ENCODE peak calls at places on chromosomes 12 and 14, in six cellular contexts. T, Y, O, B, A and K are unnamed samples.

GRCh38 chr14:51527073-51527472 is 124.6 kb upstream of the FRMD6 start:
- DNase-seq in T (peak), Y (no peak), O (no peak), B (no peak), A (no peak), K (peak)

GRCh38 chr12:8032242-8033152 is at the start of gene FOXJ2:
- DNase-seq in T (peak), Y (peak), O (peak), B (peak), A (peak), K (peak)

GRCh38 chr14:68961781-68962584 is 17.1 kb downstream of the ACTN1 start:
- DNase-seq in T (peak), Y (peak), O (peak), B (peak), A (peak), K (no peak)

GRCh38 chr12:30988887-30989286 is 62.3 kb downstream of the TSPAN11 start:
- DNase-seq in T (no peak), Y (no peak), O (no peak), B (no peak), A (no peak), K (no peak)

GRCh38 chr12:69254046-69254445 is 14.7 kb downstream of the CPSF6 start:
- DNase-seq in T (peak), Y (no peak), O (peak), B (peak), A (peak), K (peak)

GRCh38 chr12:509494-509893 is 49.8 kb downstream of the B4GALNT3 start:
- DNase-seq in T (peak), Y (no peak), O (no peak), B (peak), A (no peak), K (peak)

GRCh38 chr14:74425525-74426201 is 347 bp downstream of the SYNDIG1L start:
- DNase-seq in T (no peak), Y (peak), O (peak), B (peak), A (peak), K (peak)

GRCh38 chr14:38336298-38336697 is 80.4 kb upstream of the CLEC14A start:
- DNase-seq in T (no peak), Y (no peak), O (no peak), B (no peak), A (no peak), K (no peak)

GRCh38 chr14:34488528-34488927 is 26.5 kb upstream of the SPTSSA start:
- DNase-seq in T (no peak), Y (no peak), O (no peak), B (no peak), A (no peak), K (no peak)

GRCh38 chr12:49335955-49336644 is 888 bp downstream of the C1QL4 start:
- DNase-seq in T (no peak), Y (no peak), O (no peak), B (no peak), A (no peak), K (no peak)

GRCh38 chr14:71855399-71856036 is 76.7 kb upstream of the RGS6 start:
- DNase-seq in T (peak), Y (peak), O (peak), B (peak), A (peak), K (peak)

GRCh38 chr12:118714051-118714460 is 267.3 kb upstream of the SRRM4 start:
- DNase-seq in T (no peak), Y (peak), O (peak), B (peak), A (peak), K (no peak)

GRCh38 chr12:25054076-25054782 is 105.3 kb upstream of the BCAT1 start:
- DNase-seq in T (no peak), Y (no peak), O (no peak), B (no peak), A (no peak), K (no peak)

GRCh38 chr12:23099604-23100003 is 474.6 kb downstream of the ETNK1 start:
- DNase-seq in T (no peak), Y (no peak), O (no peak), B (peak), A (no peak), K (peak)

GRCh38 chr14:73265721-73266046 is 28.4 kb downstream of the PAPLN start:
- DNase-seq in T (no peak), Y (no peak), O (no peak), B (no peak), A (no peak), K (no peak)

GRCh38 chr12:23504043-23504442 is 445.4 kb downstream of the SOX5 start:
- DNase-seq in T (no peak), Y (peak), O (no peak), B (peak), A (no peak), K (no peak)

GRCh38 chr12:96143392-96143791 is 50.8 kb upstream of the ELK3 start:
- DNase-seq in T (no peak), Y (no peak), O (no peak), B (no peak), A (no peak), K (no peak)

GRCh38 chr14:53032161-53032803 is 81.4 kb upstream of the FERMT2 start:
- DNase-seq in T (peak), Y (no peak), O (peak), B (no peak), A (peak), K (peak)

DNA sequence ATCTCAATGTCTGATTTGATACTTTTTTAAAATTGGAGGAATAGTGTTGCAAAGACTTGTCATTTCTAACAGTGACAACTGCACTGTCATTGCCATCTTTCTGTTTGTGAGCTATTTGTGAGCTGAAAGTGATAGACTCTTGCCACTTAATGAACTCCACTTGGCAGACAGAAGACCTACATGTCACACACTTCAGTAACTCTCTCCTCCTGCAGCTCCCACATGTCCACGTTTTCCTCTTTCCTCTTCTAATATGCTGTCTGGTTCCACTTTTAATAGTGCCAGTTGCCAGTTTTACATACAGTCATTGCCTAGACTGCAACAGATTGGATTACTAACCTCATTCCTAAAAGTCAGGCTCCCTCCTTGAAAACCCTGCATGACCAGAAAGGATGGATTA is 121.5 kb downstream of the CAPZA3 start:
- DNase-seq in T (no peak), Y (no peak), O (no peak), B (no peak), A (no peak), K (no peak)
- H2BK5ac ChIP-seq in T (no peak), Y (no peak), O (no peak), B (no peak), A (no peak), K (no peak)

GRCh38 chr14:63928744-63929174 is 76.0 kb downstream of the SYNE2 start:
- DNase-seq in T (no peak), Y (no peak), O (no peak), B (peak), A (no peak), K (no peak)

GRCh38 chr14:63939006-63939270 is 86.1 kb downstream of the SYNE2 start:
- DNase-seq in T (no peak), Y (no peak), O (no peak), B (no peak), A (no peak), K (no peak)

GRCh38 chr14:63938198-63939005 is 85.6 kb downstream of the SYNE2 start:
- DNase-seq in T (peak), Y (no peak), O (no peak), B (no peak), A (peak), K (peak)

GRCh38 chr14:63933110-63933509 is 80.3 kb downstream of the SYNE2 start:
- DNase-seq in T (no peak), Y (no peak), O (no peak), B (no peak), A (no peak), K (no peak)

GRCh38 chr14:63933701-63934100 is 80.9 kb downstream of the SYNE2 start:
- DNase-seq in T (no peak), Y (no peak), O (peak), B (no peak), A (no peak), K (no peak)
- H2BK5ac ChIP-seq in T (no peak), Y (no peak), O (no peak), B (no peak), A (no peak), K (no peak)

GRCh38 chr12:75881910-75882309 is 149.7 kb downstream of the PHLDA1 start:
- DNase-seq in T (peak), Y (no peak), O (no peak), B (no peak), A (no peak), K (no peak)

GRCh38 chr12:75884465-75884985 is 147.1 kb downstream of the PHLDA1 start:
- DNase-seq in T (no peak), Y (no peak), O (no peak), B (peak), A (no peak), K (no peak)

GRCh38 chr12:75878382-75878720 is 153.2 kb downstream of the PHLDA1 start:
- DNase-seq in T (peak), Y (no peak), O (no peak), B (peak), A (no peak), K (peak)

GRCh38 chr12:75887979-75888378 is 143.6 kb downstream of the PHLDA1 start:
- DNase-seq in T (no peak), Y (no peak), O (no peak), B (no peak), A (no peak), K (no peak)

DNA sequence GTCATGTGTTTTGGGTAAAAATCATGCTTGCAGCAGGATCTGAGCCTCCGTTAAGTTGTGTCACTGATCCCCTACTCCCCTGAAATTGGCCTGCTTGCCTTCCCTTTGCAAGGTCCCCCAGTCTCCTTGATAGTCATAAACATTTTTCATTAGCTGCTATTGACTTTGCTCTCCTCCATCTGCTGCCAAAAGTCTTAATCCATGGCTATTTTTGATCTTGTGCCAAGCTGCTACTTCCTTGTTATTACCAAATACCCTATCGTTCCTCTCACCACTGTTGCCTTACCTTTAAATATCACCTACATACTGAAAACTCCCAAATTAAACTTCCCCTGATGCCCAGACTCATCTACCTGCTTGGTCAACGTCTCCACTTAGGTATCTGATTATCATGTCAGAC is 148.3 kb downstream of the PHLDA1 start:
- DNase-seq in T (no peak), Y (no peak), O (no peak), B (no peak), A (no peak), K (no peak)
- H2BK5ac ChIP-seq in T (no peak), Y (no peak), O (no peak), B (peak), A (no peak), K (no peak)

DNA sequence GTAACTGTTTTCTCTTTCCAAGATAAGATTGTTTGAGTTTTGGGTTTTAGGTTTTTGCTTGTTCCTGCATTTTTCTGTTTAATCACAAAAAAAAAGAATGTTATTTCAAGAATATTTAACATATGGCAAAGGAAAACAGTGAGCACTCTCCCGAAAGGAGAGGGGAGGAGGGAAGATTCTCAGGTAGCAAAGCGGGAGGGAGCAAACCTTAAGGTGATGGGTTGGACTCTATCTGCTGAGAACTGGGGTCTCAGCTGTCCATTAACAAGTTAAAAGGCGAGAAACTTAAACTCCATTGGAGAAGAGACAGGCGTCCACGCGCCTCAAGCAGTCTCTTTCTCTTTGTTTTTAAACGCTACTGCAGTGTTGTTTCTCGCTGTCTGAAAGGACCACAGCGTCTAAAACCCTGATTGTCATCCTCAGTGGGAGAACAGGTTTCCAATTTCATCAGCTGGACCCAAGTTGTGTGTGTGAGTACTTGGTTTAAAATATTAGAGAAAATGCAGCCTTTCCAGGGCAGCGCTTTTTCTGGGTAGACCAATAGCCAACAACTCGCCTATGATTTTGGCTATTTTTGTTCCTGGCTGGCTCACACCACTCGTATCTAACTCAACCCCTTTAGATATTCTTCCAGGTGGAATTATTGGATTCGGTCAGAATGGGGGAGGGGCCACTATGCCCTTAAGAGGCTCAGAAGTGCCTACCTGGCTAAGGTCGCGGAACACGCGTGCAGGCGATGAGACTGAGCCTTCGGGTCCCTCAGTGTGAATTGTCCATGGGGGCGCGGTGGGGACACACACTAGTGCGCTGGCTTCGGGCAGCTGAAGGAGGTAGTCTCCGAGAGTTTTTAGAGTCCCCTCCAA is 8.2 kb downstream of the SIX1 start:
- DNase-seq in T (no peak), Y (peak), O (peak), B (no peak), A (no peak), K (no peak)
- H2BK5ac ChIP-seq in T (no peak), Y (no peak), O (peak), B (no peak), A (no peak), K (no peak)

GRCh38 chr12:57027011-57027804 is 10.9 kb upstream of the TAC3 start:
- DNase-seq in T (no peak), Y (no peak), O (no peak), B (peak), A (no peak), K (no peak)
- H2BK5ac ChIP-seq in T (no peak), Y (no peak), O (no peak), B (no peak), A (no peak), K (no peak)

DNA sequence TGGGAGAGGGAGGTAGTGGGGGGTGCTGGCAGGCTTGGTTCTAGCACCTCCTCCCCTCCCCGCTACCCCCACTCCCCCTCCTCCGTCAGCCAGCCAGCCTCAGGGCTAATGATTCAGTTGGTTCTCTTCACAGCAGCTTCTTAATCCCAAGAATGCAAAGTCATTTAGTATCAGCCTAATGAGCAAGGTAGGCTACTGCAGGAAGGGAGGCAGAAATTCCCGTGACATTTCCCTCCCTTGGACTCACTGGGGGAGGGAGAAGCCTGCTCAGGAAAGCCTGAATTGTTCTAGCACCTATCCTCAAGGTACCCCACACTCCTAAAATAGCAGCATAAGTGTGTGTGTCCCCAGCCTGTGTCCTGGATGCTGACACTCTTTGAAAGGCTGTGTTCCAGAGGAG is 29.8 kb downstream of the ITPK1 start:
- DNase-seq in T (no peak), Y (peak), O (peak), B (peak), A (no peak), K (no peak)
- H2BK5ac ChIP-seq in T (no peak), Y (no peak), O (no peak), B (no peak), A (no peak), K (no peak)

GRCh38 chr12:106140223-106140986 is 1.7 kb upstream of the NUAK1 start:
- DNase-seq in T (no peak), Y (no peak), O (no peak), B (no peak), A (no peak), K (no peak)

GRCh38 chr12:106141452-106141851 is 2.7 kb upstream of the NUAK1 start:
- DNase-seq in T (no peak), Y (no peak), O (no peak), B (no peak), A (no peak), K (no peak)

GRCh38 chr12:106144847-106145246 is 6.1 kb upstream of the NUAK1 start:
- DNase-seq in T (peak), Y (no peak), O (no peak), B (no peak), A (no peak), K (peak)

GRCh38 chr12:106141003-106141402 is 2.2 kb upstream of the NUAK1 start:
- DNase-seq in T (no peak), Y (no peak), O (no peak), B (no peak), A (no peak), K (no peak)

DNA sequence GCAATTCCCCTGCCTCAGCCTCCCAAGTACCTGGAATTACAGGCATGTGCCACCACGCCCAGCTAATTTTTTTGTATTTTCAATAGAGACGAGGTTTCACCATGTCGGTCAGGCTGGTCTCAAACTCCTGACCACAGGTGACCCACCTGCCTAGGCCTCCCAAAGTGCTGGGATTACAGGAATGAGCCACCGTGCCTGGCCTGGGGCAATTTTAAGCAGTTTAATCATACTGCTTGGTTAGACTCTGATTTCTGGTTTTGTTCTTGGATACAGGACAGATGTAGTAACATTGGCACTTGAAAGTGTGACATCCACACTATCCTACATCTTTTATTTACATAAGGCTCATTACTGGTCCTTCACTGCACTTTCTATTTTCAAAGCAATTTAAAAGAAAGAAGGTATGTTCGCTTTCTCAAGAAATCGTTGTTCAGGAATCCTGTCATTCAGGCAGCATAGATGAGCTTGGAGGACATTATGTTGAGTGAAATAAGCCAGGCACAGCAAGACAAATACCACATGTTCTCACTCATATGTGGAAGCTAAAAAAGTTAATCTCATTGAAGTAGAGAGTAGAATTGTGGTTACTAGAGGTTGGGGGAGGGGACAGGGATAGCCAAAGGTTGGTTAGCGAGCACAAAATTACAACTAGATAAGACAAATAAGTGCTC is 4.0 kb upstream of the NUAK1 start:
- DNase-seq in T (no peak), Y (no peak), O (no peak), B (no peak), A (peak), K (no peak)
- H2BK5ac ChIP-seq in T (no peak), Y (no peak), O (no peak), B (no peak), A (no peak), K (no peak)

GRCh38 chr12:111414711-111415252 is 9.1 kb downstream of the SH2B3 start:
- DNase-seq in T (no peak), Y (no peak), O (no peak), B (no peak), A (no peak), K (no peak)

GRCh38 chr12:111418594-111418880 is 12.8 kb downstream of the SH2B3 start:
- DNase-seq in T (no peak), Y (peak), O (no peak), B (no peak), A (no peak), K (no peak)

GRCh38 chr12:111417784-111418593 is 12.3 kb downstream of the SH2B3 start:
- DNase-seq in T (no peak), Y (peak), O (no peak), B (no peak), A (no peak), K (no peak)

GRCh38 chr12:111419784-111420183 is 14.1 kb downstream of the SH2B3 start:
- DNase-seq in T (no peak), Y (no peak), O (no peak), B (no peak), A (no peak), K (no peak)

DNA sequence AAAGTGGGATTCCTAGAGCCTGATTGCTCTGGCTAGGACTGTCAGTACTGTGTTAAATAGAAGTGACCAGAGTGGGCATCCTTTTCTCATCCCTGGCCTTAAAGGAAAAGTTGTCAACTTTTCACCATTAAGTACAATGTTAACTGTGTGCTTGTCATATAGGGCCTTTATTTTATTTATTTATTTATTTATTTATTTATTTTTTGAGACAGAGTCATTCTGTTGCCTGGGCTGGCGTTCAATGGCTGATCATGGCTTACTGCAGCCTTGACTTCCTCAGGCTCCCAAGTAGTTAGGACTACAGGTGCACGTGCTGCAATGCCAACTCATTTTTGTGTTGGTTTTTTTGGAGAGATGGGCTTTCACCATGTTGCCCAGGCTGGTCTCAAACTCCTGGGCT is 11.6 kb downstream of the SH2B3 start:
- DNase-seq in T (no peak), Y (no peak), O (no peak), B (no peak), A (no peak), K (no peak)
- H2BK5ac ChIP-seq in T (no peak), Y (no peak), O (no peak), B (no peak), A (no peak), K (no peak)